ENCODE peak calls at places on chromosomes 11 and 22, in five cellular contexts. L, Z, B, K and E are unnamed samples.
A peak's percentile ranks its signal among the peaks of the same experiment; 100 is the strongest.

GRCh38 chr22:36510966-36511881 is 4.4 kb upstream of the FOXRED2 start:
- DNase-seq in L (no peak), Z (peak; percentile 61), B (no peak), K (peak; percentile 74), E (no peak)

GRCh38 chr22:45328822-45329535 is 19.2 kb downstream of the FAM118A start:
- DNase-seq in L (peak; percentile 61), Z (no peak), B (no peak), K (no peak), E (no peak)

GRCh38 chr22:29129644-29130201 is 56.9 kb downstream of the KREMEN1 start:
- DNase-seq in L (peak; percentile 67), Z (no peak), B (peak; percentile 39), K (no peak), E (no peak)

GRCh38 chr22:24128631-24129601 is 52.4 kb upstream of the SUSD2 start:
- DNase-seq in L (no peak), Z (peak; percentile 93), B (peak; percentile 8), K (no peak), E (no peak)

GRCh38 chr22:50079689-50080465 is 5.3 kb downstream of the MLC1 start:
- DNase-seq in L (no peak), Z (no peak), B (no peak), K (no peak), E (no peak)

GRCh38 chr11:74182635-74183034 is 11.5 kb downstream of the PPME1 start:
- DNase-seq in L (no peak), Z (no peak), B (no peak), K (no peak), E (no peak)

GRCh38 chr11:118522571-118523072 is 4.7 kb upstream of the TTC36 start:
- DNase-seq in L (no peak), Z (peak; percentile 48), B (no peak), K (peak; percentile 55), E (no peak)

GRCh38 chr22:36377022-36377631 is 10.6 kb downstream of the MYH9 start:
- DNase-seq in L (no peak), Z (no peak), B (no peak), K (no peak), E (no peak)

GRCh38 chr11:128521697-128522062 is 65.7 kb downstream of the ETS1 start:
- DNase-seq in L (peak; percentile 38), Z (no peak), B (no peak), K (peak; percentile 36), E (no peak)

GRCh38 chr11:20111871-20112270 is 48.4 kb downstream of the DBX1 start:
- DNase-seq in L (no peak), Z (no peak), B (no peak), K (no peak), E (no peak)

GRCh38 chr11:64268687-64269379 is 15.6 kb downstream of the BAD start:
- DNase-seq in L (peak; percentile 71), Z (peak; percentile 62), B (peak; percentile 71), K (peak; percentile 43), E (no peak)

GRCh38 chr11:87804176-87804575 is 371.1 kb downstream of the RAB38 start:
- DNase-seq in L (no peak), Z (no peak), B (no peak), K (peak; percentile 34), E (no peak)

GRCh38 chr22:20523118-20523983 is 15.9 kb downstream of the MED15 start:
- DNase-seq in L (no peak), Z (no peak), B (no peak), K (no peak), E (no peak)

GRCh38 chr11:12846766-12847615 is 162.1 kb upstream of the RASSF10 start:
- DNase-seq in L (no peak), Z (no peak), B (no peak), K (no peak), E (no peak)

GRCh38 chr11:123268118-123268517 is 73.1 kb upstream of the CLMP start:
- DNase-seq in L (no peak), Z (no peak), B (no peak), K (peak; percentile 30), E (no peak)

GRCh38 chr11:114379394-114380069 is 20.8 kb downstream of the C11orf71 start:
- DNase-seq in L (no peak), Z (no peak), B (no peak), K (no peak), E (no peak)

GRCh38 chr11:34650528-34650927 is 29.6 kb downstream of the EHF start:
- DNase-seq in L (no peak), Z (no peak), B (no peak), K (no peak), E (no peak)

GRCh38 chr11:27717801-27718229 is 17.6 kb upstream of the BDNF start:
- DNase-seq in L (no peak), Z (no peak), B (no peak), K (peak; percentile 44), E (no peak)

GRCh38 chr11:123480290-123480815 is 50.3 kb downstream of the GRAMD1B start:
- DNase-seq in L (no peak), Z (no peak), B (no peak), K (no peak), E (no peak)

GRCh38 chr11:62680825-62681240 is 2.0 kb upstream of the UBXN1 start:
- DNase-seq in L (no peak), Z (peak; percentile 68), B (peak; percentile 38), K (peak; percentile 51), E (no peak)

GRCh38 chr11:10497371-10498021 is 42.4 kb downstream of the AMPD3 start:
- DNase-seq in L (no peak), Z (peak; percentile 75), B (no peak), K (no peak), E (no peak)

GRCh38 chr22:18154821-18155390 is 4.9 kb downstream of the USP18 start:
- DNase-seq in L (no peak), Z (no peak), B (no peak), K (no peak), E (no peak)

GRCh38 chr22:38830845-38831108 is 13.1 kb downstream of the NPTXR start:
- DNase-seq in L (no peak), Z (no peak), B (no peak), K (no peak), E (no peak)

GRCh38 chr11:112554586-112554985 is 293.9 kb upstream of the PLET1 start:
- DNase-seq in L (no peak), Z (no peak), B (no peak), K (no peak), E (no peak)

GRCh38 chr11:3089236-3090061 is 32.2 kb upstream of the CARS1 start:
- DNase-seq in L (no peak), Z (no peak), B (no peak), K (no peak), E (peak; percentile 60)

GRCh38 chr11:47443028-47443700 is 5.8 kb downstream of the RAPSN start:
- DNase-seq in L (no peak), Z (no peak), B (no peak), K (no peak), E (no peak)

GRCh38 chr22:17475318-17476212 is 87.7 kb upstream of the SLC25A18 start:
- DNase-seq in L (no peak), Z (no peak), B (no peak), K (peak; percentile 85), E (no peak)

GRCh38 chr22:20456064-20456721 is 18.6 kb upstream of the SCARF2 start:
- DNase-seq in L (peak; percentile 70), Z (peak; percentile 85), B (peak; percentile 69), K (peak; percentile 92), E (no peak)

GRCh38 chr11:123451183-123451907 is 21.3 kb downstream of the GRAMD1B start:
- DNase-seq in L (no peak), Z (no peak), B (no peak), K (no peak), E (no peak)

GRCh38 chr11:113274708-113275582 is 39.4 kb upstream of the TTC12 start:
- DNase-seq in L (no peak), Z (no peak), B (no peak), K (peak; percentile 56), E (no peak)

GRCh38 chr11:128904872-128905344 is 13.8 kb downstream of the KCNJ5 start:
- DNase-seq in L (no peak), Z (no peak), B (peak; percentile 48), K (peak; percentile 63), E (no peak)

GRCh38 chr22:45312415-45312814 is 2.7 kb downstream of the FAM118A start:
- DNase-seq in L (no peak), Z (no peak), B (no peak), K (no peak), E (no peak)

GRCh38 chr11:76314741-76315090 is 66.2 kb downstream of the THAP12 start:
- DNase-seq in L (no peak), Z (no peak), B (no peak), K (no peak), E (no peak)

GRCh38 chr11:74019860-74020259 is 11.0 kb upstream of the UCP3 start:
- DNase-seq in L (no peak), Z (no peak), B (no peak), K (no peak), E (no peak)

GRCh38 chr11:64321026-64321425 is 3.1 kb downstream of the PRDX5 start:
- DNase-seq in L (no peak), Z (no peak), B (no peak), K (no peak), E (no peak)

GRCh38 chr11:70424765-70425164 is 26.4 kb downstream of the CTTN start:
- DNase-seq in L (no peak), Z (no peak), B (no peak), K (no peak), E (no peak)
- TF ChIP-seq CTCF in L (no peak), Z (peak; percentile 26), B (no peak), K (no peak), E (no peak)

GRCh38 chr11:2074266-2074825 is 64.8 kb downstream of the IGF2 start:
- DNase-seq in L (no peak), Z (no peak), B (no peak), K (peak; percentile 82), E (no peak)
- TF ChIP-seq CTCF in L (no peak), Z (peak; percentile 52), B (no peak), K (peak; percentile 73), E (no peak)

GRCh38 chr22:49046546-49047305 is 780.9 kb downstream of the BRD1 start:
- DNase-seq in L (peak; percentile 50), Z (peak; percentile 94), B (no peak), K (peak; percentile 86), E (no peak)
- TF ChIP-seq CTCF in L (peak; percentile 51), Z (peak; percentile 98), B (peak; percentile 54), K (peak; percentile 76), E (no peak)

GRCh38 chr11:121032546-121032945 is 8.6 kb downstream of the TBCEL start:
- DNase-seq in L (no peak), Z (no peak), B (no peak), K (no peak), E (no peak)
- TF ChIP-seq CTCF in L (no peak), Z (no peak), B (no peak), K (no peak), E (no peak)

GRCh38 chr11:44120169-44120568 is 24.7 kb downstream of the EXT2 start:
- DNase-seq in L (no peak), Z (peak; percentile 24), B (peak; percentile 30), K (peak; percentile 29), E (no peak)
- TF ChIP-seq CTCF in L (peak; percentile 11), Z (peak; percentile 69), B (peak; percentile 73), K (peak; percentile 51), E (peak; percentile 55)